ENCODE peak calls at places on chromosomes 4 and X, in five cellular contexts. One of them, this sample, is unnamed.

GRCh38 chr4:113971706-113972360 is 7.6 kb downstream of the ARSJ start:
- DNase-seq in astrocyte of the spinal cord: no peak
- DNase-seq in fibroblast of lung: peak
- DNase-seq in HFF-Myc: no peak
- DNase-seq in colonic mucosa: no peak
- DNase-seq in this sample: peak

GRCh38 chrX:115337735-115338134 is 48.2 kb downstream of the LUZP4 start:
- DNase-seq in astrocyte of the spinal cord: peak
- DNase-seq in fibroblast of lung: peak
- DNase-seq in HFF-Myc: no peak
- DNase-seq in colonic mucosa: no peak
- DNase-seq in this sample: peak

GRCh38 chr4:173748353-173748752 is 218.3 kb upstream of the HAND2 start:
- DNase-seq in astrocyte of the spinal cord: no peak
- DNase-seq in fibroblast of lung: no peak
- DNase-seq in HFF-Myc: no peak
- DNase-seq in colonic mucosa: no peak
- DNase-seq in this sample: peak

GRCh38 chrX:54715621-54716020 is 82.4 kb downstream of the ITIH6 start:
- DNase-seq in astrocyte of the spinal cord: no peak
- DNase-seq in fibroblast of lung: no peak
- DNase-seq in HFF-Myc: no peak
- DNase-seq in colonic mucosa: no peak
- DNase-seq in this sample: no peak

GRCh38 chr4:152168960-152169616 is 366.8 kb downstream of the FBXW7 start:
- DNase-seq in astrocyte of the spinal cord: no peak
- DNase-seq in fibroblast of lung: no peak
- DNase-seq in HFF-Myc: no peak
- DNase-seq in colonic mucosa: no peak
- DNase-seq in this sample: no peak

GRCh38 chr4:151673913-151674520 is 86.8 kb downstream of the GATB start:
- DNase-seq in astrocyte of the spinal cord: no peak
- DNase-seq in fibroblast of lung: no peak
- DNase-seq in HFF-Myc: no peak
- DNase-seq in colonic mucosa: no peak
- DNase-seq in this sample: no peak

GRCh38 chr4:188619456-188620149 is 480.4 kb downstream of the TRIML1 start:
- DNase-seq in astrocyte of the spinal cord: no peak
- DNase-seq in fibroblast of lung: no peak
- DNase-seq in HFF-Myc: no peak
- DNase-seq in colonic mucosa: no peak
- DNase-seq in this sample: no peak

GRCh38 chrX:46260502-46260901 is 284.7 kb downstream of the ZNF674 start:
- DNase-seq in astrocyte of the spinal cord: peak
- DNase-seq in fibroblast of lung: peak
- DNase-seq in HFF-Myc: no peak
- DNase-seq in colonic mucosa: no peak
- DNase-seq in this sample: no peak

GRCh38 chrX:3659761-3660160 is 53.7 kb downstream of the PRKX start:
- DNase-seq in astrocyte of the spinal cord: peak
- DNase-seq in fibroblast of lung: peak
- DNase-seq in HFF-Myc: no peak
- DNase-seq in colonic mucosa: no peak
- DNase-seq in this sample: peak

GRCh38 chr4:153038493-153039311 is 102.6 kb downstream of the FHDC1 start:
- DNase-seq in astrocyte of the spinal cord: no peak
- DNase-seq in fibroblast of lung: no peak
- DNase-seq in HFF-Myc: no peak
- DNase-seq in colonic mucosa: no peak
- DNase-seq in this sample: no peak

GRCh38 chr4:145083891-145084640 is 13.9 kb downstream of the ANAPC10 start:
- DNase-seq in astrocyte of the spinal cord: peak
- DNase-seq in fibroblast of lung: peak
- DNase-seq in HFF-Myc: no peak
- DNase-seq in colonic mucosa: no peak
- DNase-seq in this sample: no peak

DNA sequence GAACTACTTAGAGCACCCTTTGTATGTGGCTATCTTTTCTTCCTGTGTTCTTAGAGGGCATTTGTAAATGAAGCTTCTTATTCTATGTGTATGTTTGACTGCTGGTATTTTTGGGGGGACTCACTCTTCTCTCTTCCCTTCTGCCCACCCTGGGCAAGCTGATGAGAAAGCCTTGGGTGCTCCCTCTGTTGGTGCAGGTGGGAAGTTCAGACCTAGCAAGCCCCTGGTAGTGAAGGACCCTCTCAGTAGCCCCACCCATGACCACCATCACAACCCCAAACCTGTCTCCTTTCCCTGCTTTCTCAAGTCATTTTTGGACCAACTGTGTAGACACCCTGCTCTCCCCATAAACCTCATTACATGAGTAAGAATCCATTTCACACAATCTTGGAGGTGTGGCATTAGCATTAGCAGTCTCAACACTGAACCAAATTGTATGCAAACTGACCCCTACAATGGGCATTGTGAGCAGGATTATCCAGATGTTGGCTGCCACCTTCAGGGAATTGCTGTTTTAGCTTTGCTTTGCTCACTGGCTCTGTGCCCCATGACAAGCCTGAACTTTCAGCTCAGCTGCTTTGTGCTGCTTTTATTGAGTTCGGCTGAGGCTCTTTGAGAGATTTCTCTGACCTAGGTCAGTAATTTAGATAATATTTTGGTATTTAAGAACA is 27.9 kb downstream of the TRIM61 start:
- DNase-seq in astrocyte of the spinal cord: no peak
- DNase-seq in fibroblast of lung: no peak
- DNase-seq in HFF-Myc: no peak
- DNase-seq in colonic mucosa: no peak
- DNase-seq in this sample: peak
- TF ChIP-seq CTCF in astrocyte of the spinal cord: no peak
- TF ChIP-seq CTCF in fibroblast of lung: no peak
- TF ChIP-seq CTCF in HFF-Myc: peak
- TF ChIP-seq CTCF in colonic mucosa: no peak
- TF ChIP-seq CTCF in this sample: peak

DNA sequence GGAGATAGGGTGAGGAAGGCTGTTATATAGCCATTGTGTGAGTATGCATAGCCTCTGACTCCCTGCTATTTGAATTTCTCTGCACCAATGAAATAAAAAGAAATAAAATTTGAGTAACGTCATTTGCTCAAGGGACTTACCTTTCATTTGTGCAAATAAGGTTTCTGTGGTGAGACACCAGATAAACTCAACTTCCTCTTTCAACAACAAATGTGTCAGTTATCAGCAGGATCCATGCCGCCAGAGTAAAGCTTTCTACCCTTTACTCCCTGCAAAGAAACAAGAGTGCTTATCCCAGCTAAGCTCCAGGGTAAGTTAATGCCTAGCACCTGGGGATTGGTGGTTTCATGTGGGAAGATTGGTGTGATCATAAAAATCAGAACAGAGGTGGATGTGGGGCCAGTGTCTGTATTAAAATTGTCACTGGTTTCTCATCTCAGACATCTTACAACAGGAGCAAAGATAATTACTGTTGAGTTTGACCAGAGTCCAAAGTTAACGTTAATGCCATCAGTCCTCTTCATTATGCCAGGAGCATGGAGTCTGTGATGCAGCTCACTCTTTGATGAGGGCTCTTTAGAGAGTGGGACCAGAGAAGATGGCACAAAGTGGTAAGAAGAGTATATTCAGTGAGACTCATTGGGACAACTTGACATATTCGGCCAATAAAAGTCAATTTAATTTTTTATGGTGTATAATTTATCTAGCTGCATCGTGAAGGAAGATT is at the start of gene P2RY10:
- DNase-seq in astrocyte of the spinal cord: no peak
- DNase-seq in fibroblast of lung: no peak
- DNase-seq in HFF-Myc: no peak
- DNase-seq in colonic mucosa: no peak
- DNase-seq in this sample: no peak
- H3K4me3 ChIP-seq in astrocyte of the spinal cord: no peak
- H3K4me3 ChIP-seq in fibroblast of lung: no peak
- H3K4me3 ChIP-seq in HFF-Myc: no peak
- H3K4me3 ChIP-seq in colonic mucosa: no peak
- H3K4me3 ChIP-seq in this sample: no peak

GRCh38 chrX:134478374-134478773 is 18.4 kb downstream of the HPRT1 start:
- DNase-seq in astrocyte of the spinal cord: no peak
- DNase-seq in fibroblast of lung: no peak
- DNase-seq in HFF-Myc: no peak
- DNase-seq in colonic mucosa: no peak
- DNase-seq in this sample: no peak

GRCh38 chrX:134482371-134482770 is 22.4 kb downstream of the HPRT1 start:
- DNase-seq in astrocyte of the spinal cord: no peak
- DNase-seq in fibroblast of lung: no peak
- DNase-seq in HFF-Myc: peak
- DNase-seq in colonic mucosa: no peak
- DNase-seq in this sample: peak

GRCh38 chrX:134480061-134480460 is 20.1 kb downstream of the HPRT1 start:
- DNase-seq in astrocyte of the spinal cord: no peak
- DNase-seq in fibroblast of lung: peak
- DNase-seq in HFF-Myc: no peak
- DNase-seq in colonic mucosa: no peak
- DNase-seq in this sample: peak

GRCh38 chrX:134481339-134481738 is 21.4 kb downstream of the HPRT1 start:
- DNase-seq in astrocyte of the spinal cord: no peak
- DNase-seq in fibroblast of lung: no peak
- DNase-seq in HFF-Myc: no peak
- DNase-seq in colonic mucosa: no peak
- DNase-seq in this sample: no peak

GRCh38 chrX:134484039-134484438 is 24.1 kb downstream of the HPRT1 start:
- DNase-seq in astrocyte of the spinal cord: peak
- DNase-seq in fibroblast of lung: peak
- DNase-seq in HFF-Myc: peak
- DNase-seq in colonic mucosa: no peak
- DNase-seq in this sample: peak
- TF ChIP-seq CTCF in astrocyte of the spinal cord: peak
- TF ChIP-seq CTCF in fibroblast of lung: no peak
- TF ChIP-seq CTCF in HFF-Myc: peak
- TF ChIP-seq CTCF in colonic mucosa: peak
- TF ChIP-seq CTCF in this sample: peak

GRCh38 chrX:134235236-134235635 is 1.7 kb upstream of the CCDC160 start:
- DNase-seq in astrocyte of the spinal cord: no peak
- DNase-seq in fibroblast of lung: no peak
- DNase-seq in HFF-Myc: no peak
- DNase-seq in colonic mucosa: no peak
- DNase-seq in this sample: no peak

GRCh38 chrX:134236690-134237362 is at the start of gene CCDC160:
- DNase-seq in astrocyte of the spinal cord: peak
- DNase-seq in fibroblast of lung: peak
- DNase-seq in HFF-Myc: no peak
- DNase-seq in colonic mucosa: peak
- DNase-seq in this sample: no peak

GRCh38 chrX:134240209-134240608 is 3.2 kb downstream of the CCDC160 start:
- DNase-seq in astrocyte of the spinal cord: no peak
- DNase-seq in fibroblast of lung: no peak
- DNase-seq in HFF-Myc: no peak
- DNase-seq in colonic mucosa: no peak
- DNase-seq in this sample: no peak

GRCh38 chrX:134239016-134239415 is 2.0 kb downstream of the CCDC160 start:
- DNase-seq in astrocyte of the spinal cord: no peak
- DNase-seq in fibroblast of lung: no peak
- DNase-seq in HFF-Myc: no peak
- DNase-seq in colonic mucosa: no peak
- DNase-seq in this sample: no peak

DNA sequence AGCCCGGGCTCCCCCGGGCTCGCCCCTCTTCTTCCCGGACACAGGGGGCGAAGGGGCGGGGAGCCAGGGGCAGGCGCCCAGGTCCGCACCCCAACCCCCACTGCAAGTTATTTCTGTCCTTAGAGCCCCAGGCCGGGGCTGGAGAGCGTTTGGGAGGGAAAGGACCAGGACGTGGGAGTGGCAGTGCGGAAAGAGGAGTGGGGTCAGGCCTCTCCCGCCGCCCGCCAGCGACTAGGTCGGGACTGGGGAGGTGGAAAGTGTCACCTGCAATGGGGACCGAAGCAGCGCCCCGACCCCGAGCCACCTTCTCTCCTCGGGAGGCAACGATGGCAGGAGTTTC is 351 bp downstream of the CCDC160 start:
- DNase-seq in astrocyte of the spinal cord: no peak
- DNase-seq in fibroblast of lung: no peak
- DNase-seq in HFF-Myc: no peak
- DNase-seq in colonic mucosa: no peak
- DNase-seq in this sample: no peak
- H3K4me3 ChIP-seq in astrocyte of the spinal cord: peak
- H3K4me3 ChIP-seq in fibroblast of lung: peak
- H3K4me3 ChIP-seq in HFF-Myc: peak
- H3K4me3 ChIP-seq in colonic mucosa: peak
- H3K4me3 ChIP-seq in this sample: peak

DNA sequence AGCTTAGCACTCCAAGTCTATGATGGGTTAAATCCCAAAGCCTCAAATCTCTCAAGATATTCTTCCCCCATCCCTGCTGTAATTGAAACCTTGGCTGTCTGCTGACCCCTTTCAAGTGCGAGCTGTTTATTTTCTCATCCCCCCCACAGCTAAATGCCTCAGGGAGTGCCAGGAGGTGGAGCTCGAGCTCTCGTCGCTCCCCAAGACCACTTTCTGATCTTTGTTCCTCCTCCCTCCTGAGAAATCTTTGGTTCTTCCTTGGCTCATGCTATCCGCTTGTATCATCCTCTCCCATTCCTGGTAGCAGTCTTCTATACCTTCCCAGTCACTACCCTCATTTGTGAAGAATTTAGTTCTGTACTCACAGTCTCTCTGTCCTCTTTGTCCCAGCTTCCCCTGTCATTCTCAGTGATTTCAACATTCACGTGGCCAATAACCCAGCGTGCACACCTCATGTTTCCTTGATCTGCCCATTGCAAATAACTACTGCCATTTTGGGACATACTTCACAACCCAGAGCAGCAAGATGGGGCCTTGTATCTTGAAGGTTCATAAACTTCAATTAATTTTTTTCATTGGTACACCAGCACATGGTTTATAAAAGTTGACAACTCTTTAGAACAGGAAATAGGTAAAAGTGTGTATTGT is 9.2 kb upstream of the SLC25A43 start:
- DNase-seq in astrocyte of the spinal cord: no peak
- DNase-seq in fibroblast of lung: no peak
- DNase-seq in HFF-Myc: no peak
- DNase-seq in colonic mucosa: no peak
- DNase-seq in this sample: no peak
- TF ChIP-seq CTCF in astrocyte of the spinal cord: no peak
- TF ChIP-seq CTCF in fibroblast of lung: no peak
- TF ChIP-seq CTCF in HFF-Myc: no peak
- TF ChIP-seq CTCF in colonic mucosa: no peak
- TF ChIP-seq CTCF in this sample: no peak

GRCh38 chr4:159175989-159176375 is 73.1 kb downstream of the RAPGEF2 start:
- DNase-seq in astrocyte of the spinal cord: no peak
- DNase-seq in fibroblast of lung: no peak
- DNase-seq in HFF-Myc: no peak
- DNase-seq in colonic mucosa: no peak
- DNase-seq in this sample: no peak
- H3K4me3 ChIP-seq in astrocyte of the spinal cord: no peak
- H3K4me3 ChIP-seq in fibroblast of lung: peak
- H3K4me3 ChIP-seq in HFF-Myc: peak
- H3K4me3 ChIP-seq in colonic mucosa: no peak
- H3K4me3 ChIP-seq in this sample: no peak

DNA sequence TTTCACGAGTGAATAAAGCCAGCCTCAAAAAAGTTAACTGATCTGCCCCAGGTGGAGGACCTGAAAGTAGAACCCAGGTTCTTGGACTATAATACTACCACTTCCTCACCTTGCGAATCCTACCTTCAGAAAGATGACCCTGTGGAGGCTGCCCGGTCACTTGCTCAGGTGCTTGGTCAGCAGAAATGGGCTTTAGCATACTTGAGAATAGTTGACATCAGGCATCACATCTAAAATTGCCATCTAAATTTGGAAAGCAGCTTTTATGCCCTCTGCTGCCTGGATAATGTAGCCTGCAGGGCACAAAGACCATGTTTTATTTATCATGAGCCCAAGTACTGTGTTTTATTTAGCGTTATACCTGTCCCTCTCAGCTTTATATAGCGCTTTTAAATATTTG is 3.0 kb downstream of the BCLAF3 start:
- DNase-seq in astrocyte of the spinal cord: no peak
- DNase-seq in fibroblast of lung: no peak
- DNase-seq in HFF-Myc: no peak
- DNase-seq in colonic mucosa: no peak
- DNase-seq in this sample: no peak
- TF ChIP-seq CTCF in astrocyte of the spinal cord: no peak
- TF ChIP-seq CTCF in fibroblast of lung: no peak
- TF ChIP-seq CTCF in HFF-Myc: no peak
- TF ChIP-seq CTCF in colonic mucosa: no peak
- TF ChIP-seq CTCF in this sample: no peak